ENCODE peak calls at places on chromosomes 1 and 21, in four cellular contexts. J is OCI-LY7, W is foreskin fibroblast, V is neural progenitor cell. E is an unnamed sample.

GRCh38 chr1:48105167-48105566 is 108.0 kb upstream of the TRABD2B start:
- DNase-seq in J (no peak), W (no peak), V (peak), E (no peak)

GRCh38 chr1:8238141-8239038 is 79.5 kb upstream of the SLC45A1 start:
- DNase-seq in J (no peak), W (peak), V (no peak), E (no peak)

GRCh38 chr1:57340361-57341192 is 83.3 kb downstream of the DAB1 start:
- DNase-seq in J (no peak), W (no peak), V (no peak), E (no peak)

GRCh38 chr21:15617968-15618367 is 111.8 kb upstream of the USP25 start:
- DNase-seq in J (no peak), W (no peak), V (peak), E (no peak)

GRCh38 chr1:213296558-213296957 is 245.5 kb downstream of the RPS6KC1 start:
- DNase-seq in J (no peak), W (peak), V (no peak), E (no peak)

GRCh38 chr1:1596493-1597274 is 3.3 kb downstream of the FNDC10 start:
- DNase-seq in J (no peak), W (no peak), V (no peak), E (no peak)

GRCh38 chr1:16413191-16413590 is 24.0 kb downstream of the SPATA21 start:
- DNase-seq in J (no peak), W (no peak), V (no peak), E (no peak)

GRCh38 chr1:67429011-67429527 is 1.1 kb downstream of the SERBP1 start:
- DNase-seq in J (peak), W (no peak), V (peak), E (peak)

GRCh38 chr1:42279055-42279454 is 56.0 kb downstream of the FOXJ3 start:
- DNase-seq in J (no peak), W (no peak), V (no peak), E (no peak)

GRCh38 chr1:223776075-223776814 is 63.9 kb downstream of the CAPN2 start:
- DNase-seq in J (no peak), W (peak), V (no peak), E (peak)

GRCh38 chr1:231636157-231636556 is 9.6 kb downstream of the DISC1 start:
- DNase-seq in J (no peak), W (peak), V (no peak), E (no peak)

GRCh38 chr1:160021376-160022074 is 10.3 kb downstream of the PIGM start:
- DNase-seq in J (no peak), W (no peak), V (no peak), E (no peak)

GRCh38 chr21:16250282-16250681 is 520.5 kb downstream of the USP25 start:
- DNase-seq in J (no peak), W (no peak), V (no peak), E (no peak)

GRCh38 chr1:209854196-209854595 is 26.4 kb downstream of the UTP25 start:
- DNase-seq in J (no peak), W (no peak), V (no peak), E (no peak)

GRCh38 chr1:155255243-155256100 is at the start of gene ENTREP3:
- DNase-seq in J (peak), W (peak), V (peak), E (peak)

GRCh38 chr1:154391086-154391770 is 13.9 kb upstream of the IL6R start:
- DNase-seq in J (no peak), W (no peak), V (no peak), E (no peak)

GRCh38 chr21:45241357-45241756 is 46.3 kb downstream of the POFUT2 start:
- DNase-seq in J (no peak), W (no peak), V (no peak), E (no peak)

GRCh38 chr21:42063578-42064521 is 7.3 kb upstream of the UMODL1 start:
- DNase-seq in J (peak), W (no peak), V (peak), E (peak)

GRCh38 chr1:153661111-153661708 is 2.7 kb downstream of the SNAPIN start:
- DNase-seq in J (no peak), W (no peak), V (peak), E (no peak)

GRCh38 chr1:205967555-205968335 is 24.5 kb upstream of the SLC26A9 start:
- DNase-seq in J (no peak), W (no peak), V (no peak), E (no peak)

GRCh38 chr1:56806804-56807203 is 12.4 kb downstream of the FYB2 start:
- DNase-seq in J (no peak), W (no peak), V (no peak), E (no peak)

GRCh38 chr1:14826172-14826636 is 227.7 kb downstream of the KAZN start:
- DNase-seq in J (no peak), W (peak), V (no peak), E (no peak)

GRCh38 chr1:230728710-230729392 is 14.9 kb upstream of the AGT start:
- DNase-seq in J (no peak), W (no peak), V (no peak), E (no peak)

GRCh38 chr1:180841460-180841859 is 71.2 kb upstream of the KIAA1614 start:
- DNase-seq in J (no peak), W (peak), V (no peak), E (no peak)

GRCh38 chr1:42035205-42035829 is 116.6 kb upstream of the HIVEP3 start:
- DNase-seq in J (peak), W (peak), V (peak), E (peak)

GRCh38 chr21:43934716-43935705 is 70.0 kb downstream of the AGPAT3 start:
- DNase-seq in J (no peak), W (no peak), V (no peak), E (no peak)

GRCh38 chr1:235411489-235412486 is 44.6 kb downstream of the TBCE start:
- DNase-seq in J (no peak), W (no peak), V (no peak), E (no peak)

GRCh38 chr1:66265268-66265667 is 268.7 kb upstream of the SGIP1 start:
- DNase-seq in J (no peak), W (no peak), V (no peak), E (no peak)

GRCh38 chr1:234607091-234608025 is 2.6 kb downstream of the IRF2BP2 start:
- DNase-seq in J (no peak), W (no peak), V (peak), E (peak)

GRCh38 chr1:47722909-47723580 is 274.1 kb downstream of the TRABD2B start:
- DNase-seq in J (no peak), W (no peak), V (no peak), E (no peak)

GRCh38 chr1:27137022-27137542 is 17.8 kb downstream of the SLC9A1 start:
- DNase-seq in J (peak), W (no peak), V (no peak), E (peak)

GRCh38 chr1:226763741-226764264 is 24.7 kb upstream of the ITPKB start:
- DNase-seq in J (peak), W (peak), V (no peak), E (peak)

GRCh38 chr1:59292557-59292956 is 4.3 kb upstream of the FGGY start:
- DNase-seq in J (no peak), W (peak), V (no peak), E (no peak)
- TF ChIP-seq CTCF in J (no peak), W (no peak), V (no peak), E (no peak)

DNA sequence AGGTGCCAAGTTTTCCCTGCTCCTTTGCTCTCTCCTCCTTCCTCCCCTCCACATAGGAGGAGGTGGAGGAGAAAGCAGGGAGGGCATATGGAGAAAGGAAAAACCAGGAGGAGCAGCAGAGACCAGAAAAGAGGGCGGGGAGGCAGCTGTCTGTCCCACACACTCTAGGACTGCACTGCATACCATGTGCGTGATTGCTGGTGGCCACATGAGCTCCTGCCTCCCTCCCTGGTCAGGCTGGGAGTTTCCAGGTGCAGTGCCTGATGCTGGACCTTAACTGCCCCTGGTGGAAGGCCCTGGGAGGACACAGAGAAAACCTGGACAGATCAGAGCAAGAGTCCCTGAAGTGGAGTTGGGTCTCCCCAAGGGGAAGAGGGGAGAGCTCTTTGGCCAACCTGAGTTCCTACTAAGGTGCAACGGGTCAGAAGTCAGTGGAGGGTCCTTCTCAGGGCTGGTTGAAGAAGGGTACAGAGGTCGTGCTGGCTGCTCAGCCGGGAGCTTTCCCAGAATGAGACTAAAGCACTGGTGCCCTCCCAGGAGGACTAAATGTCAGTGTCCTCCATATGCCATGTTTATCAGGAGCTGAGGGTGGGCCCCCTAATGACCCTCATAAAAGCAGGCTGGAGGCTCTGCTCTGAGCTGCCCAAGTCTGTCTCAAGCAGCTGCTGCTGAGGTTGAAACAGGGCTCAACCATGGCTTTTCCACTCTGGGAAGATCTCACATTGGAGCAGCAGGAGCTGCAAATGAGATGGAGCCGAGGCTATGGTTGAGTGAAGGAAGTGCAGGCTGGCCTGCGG is 3.5 kb upstream of the LGR6 start:
- DNase-seq in J (no peak), W (no peak), V (no peak), E (no peak)
- TF ChIP-seq CTCF in J (no peak), W (peak), V (peak), E (no peak)

DNA sequence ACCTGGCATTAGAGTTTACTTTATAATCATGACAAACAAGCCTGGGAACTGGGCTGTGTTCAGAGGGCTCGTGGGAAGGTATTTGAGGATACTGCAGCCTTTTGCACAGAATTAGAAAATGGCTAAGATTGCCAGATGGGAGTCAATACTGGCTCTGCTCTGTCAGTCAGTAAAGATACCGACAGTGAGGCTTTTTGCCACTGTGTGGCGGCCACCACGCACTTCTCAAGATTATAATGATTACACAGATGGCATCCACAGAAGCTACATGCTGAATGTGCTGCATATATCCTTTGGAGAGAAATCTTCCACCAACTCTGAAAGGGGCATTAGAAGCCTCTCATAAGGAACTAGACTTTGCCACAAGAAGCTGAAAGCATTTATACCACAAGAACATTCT is 213.4 kb upstream of the PTBP2 start:
- DNase-seq in J (no peak), W (no peak), V (no peak), E (no peak)
- TF ChIP-seq CTCF in J (no peak), W (no peak), V (no peak), E (no peak)

GRCh38 chr1:6512245-6512907 is 20.9 kb upstream of the PLEKHG5 start:
- DNase-seq in J (no peak), W (no peak), V (no peak), E (no peak)

GRCh38 chr1:6511056-6511455 is 19.6 kb upstream of the PLEKHG5 start:
- DNase-seq in J (no peak), W (no peak), V (no peak), E (no peak)

GRCh38 chr1:6512908-6513280 is 21.4 kb upstream of the PLEKHG5 start:
- DNase-seq in J (no peak), W (no peak), V (no peak), E (no peak)

GRCh38 chr1:6510493-6510892 is 19.0 kb upstream of the PLEKHG5 start:
- DNase-seq in J (no peak), W (no peak), V (no peak), E (no peak)

DNA sequence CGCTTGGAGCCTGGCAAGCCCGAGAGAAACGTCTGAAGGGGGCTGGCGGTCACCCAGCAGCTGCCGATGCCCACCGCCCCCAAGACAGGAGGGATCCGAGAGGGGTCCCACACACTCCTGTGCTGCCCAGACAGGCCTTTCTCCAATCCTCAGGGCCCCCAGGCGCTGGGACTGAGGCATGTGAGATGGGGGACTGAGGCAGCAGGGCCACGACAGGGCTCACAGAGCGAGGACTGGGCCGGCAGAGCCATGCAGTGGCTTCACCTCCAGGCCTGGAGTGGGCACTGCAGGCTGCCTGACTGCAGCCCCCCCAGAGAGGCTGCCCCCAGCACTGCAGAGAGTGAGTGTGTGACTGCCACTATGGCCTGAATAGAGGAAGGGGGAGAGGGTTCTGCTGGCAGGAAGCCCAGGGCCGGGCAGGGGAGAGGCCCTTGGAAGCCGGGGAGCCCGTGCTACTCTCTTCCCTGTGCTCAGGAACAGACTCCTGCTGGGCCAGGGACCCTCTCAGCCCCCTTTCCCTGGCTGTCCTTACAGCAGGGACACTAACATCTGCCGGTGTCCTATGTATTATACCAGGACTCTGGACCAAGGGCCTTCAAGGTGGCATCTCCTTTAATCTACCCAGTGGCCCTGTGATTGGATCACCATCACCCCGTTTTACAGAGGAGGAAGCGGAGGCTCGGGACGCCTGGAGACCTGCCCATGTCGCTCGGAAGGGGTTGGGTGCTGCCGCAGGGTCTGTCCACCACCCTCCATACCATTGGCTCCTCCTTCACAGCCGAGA is 20.2 kb upstream of the PLEKHG5 start:
- DNase-seq in J (no peak), W (no peak), V (no peak), E (no peak)
- TF ChIP-seq CTCF in J (no peak), W (no peak), V (no peak), E (no peak)

GRCh38 chr1:233238884-233239432 is 56.6 kb downstream of the PCNX2 start:
- DNase-seq in J (no peak), W (no peak), V (no peak), E (no peak)
- TF ChIP-seq CTCF in J (no peak), W (no peak), V (no peak), E (no peak)

GRCh38 chr1:168664069-168664834 is 64.8 kb downstream of the DPT start:
- DNase-seq in J (no peak), W (no peak), V (no peak), E (no peak)
- TF ChIP-seq CTCF in J (no peak), W (no peak), V (no peak), E (no peak)

DNA sequence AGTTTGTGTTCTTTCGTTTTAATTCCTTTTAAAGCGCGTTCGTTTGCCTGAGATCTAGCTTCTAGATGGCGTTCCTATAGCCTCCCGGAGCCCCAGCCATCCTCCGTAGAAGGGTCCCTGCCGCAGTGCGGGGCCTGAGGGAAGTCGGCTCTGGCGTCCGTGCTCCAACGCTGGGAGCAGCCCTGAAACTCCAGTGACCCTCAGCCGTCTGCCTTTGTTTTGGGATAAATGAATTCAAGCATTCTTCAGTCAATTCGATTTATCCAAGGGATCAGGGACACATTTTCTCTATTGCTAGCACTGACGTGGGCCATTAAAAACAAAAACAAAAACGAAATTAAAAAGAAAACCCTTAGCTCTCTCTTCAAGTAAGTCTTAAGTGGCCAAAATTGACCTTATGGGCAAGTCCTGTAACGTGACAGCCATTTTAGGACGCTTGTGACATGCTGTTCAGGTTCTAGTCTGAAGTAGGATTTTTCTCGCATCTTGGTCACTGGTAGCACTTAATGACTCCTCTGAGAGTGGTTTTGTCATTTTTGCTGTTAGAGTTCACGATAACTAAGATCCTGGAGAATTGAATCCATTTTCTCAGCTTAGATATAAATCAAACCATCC is 757 bp upstream of the HSPA13 start:
- DNase-seq in J (peak), W (peak), V (no peak), E (peak)
- TF ChIP-seq CTCF in J (peak), W (no peak), V (no peak), E (no peak)

DNA sequence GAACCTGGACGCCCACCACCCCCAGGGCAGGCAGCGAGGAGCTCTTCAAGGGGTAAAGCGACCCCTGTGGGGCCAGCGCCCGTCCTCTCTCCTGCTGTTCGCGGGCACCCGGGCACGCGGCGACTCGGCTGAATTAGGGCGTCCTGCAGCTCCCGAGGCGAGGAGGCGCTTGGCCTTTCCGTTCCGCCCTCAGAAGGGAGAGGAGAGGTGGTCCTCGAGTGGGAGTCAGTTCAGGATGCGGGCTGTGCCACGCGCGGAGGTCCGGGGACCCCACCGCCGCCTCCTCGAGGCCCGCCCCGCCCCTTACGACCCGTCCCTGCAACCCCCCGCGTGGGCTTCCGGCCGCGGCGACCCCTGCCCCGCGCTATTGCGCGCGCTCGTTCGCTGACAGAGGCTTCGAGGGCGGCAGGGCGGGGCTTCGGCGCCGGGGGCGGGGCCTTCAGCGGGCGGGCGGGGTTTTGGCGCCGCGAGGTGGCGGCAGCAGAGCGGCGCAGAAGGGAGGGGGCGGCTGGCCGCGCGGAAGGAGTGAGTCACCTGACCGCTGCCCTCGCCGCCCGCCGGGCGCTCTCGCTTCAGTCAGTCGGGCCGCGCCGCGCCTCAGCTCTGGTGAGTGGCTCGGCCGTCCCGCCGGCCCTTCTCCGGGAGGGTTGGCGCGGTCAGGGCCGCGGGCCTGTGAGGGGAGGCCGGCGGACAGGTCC is at the start of gene BACH1:
- DNase-seq in J (peak), W (peak), V (peak), E (peak)
- TF ChIP-seq CTCF in J (peak), W (peak), V (peak), E (peak)

DNA sequence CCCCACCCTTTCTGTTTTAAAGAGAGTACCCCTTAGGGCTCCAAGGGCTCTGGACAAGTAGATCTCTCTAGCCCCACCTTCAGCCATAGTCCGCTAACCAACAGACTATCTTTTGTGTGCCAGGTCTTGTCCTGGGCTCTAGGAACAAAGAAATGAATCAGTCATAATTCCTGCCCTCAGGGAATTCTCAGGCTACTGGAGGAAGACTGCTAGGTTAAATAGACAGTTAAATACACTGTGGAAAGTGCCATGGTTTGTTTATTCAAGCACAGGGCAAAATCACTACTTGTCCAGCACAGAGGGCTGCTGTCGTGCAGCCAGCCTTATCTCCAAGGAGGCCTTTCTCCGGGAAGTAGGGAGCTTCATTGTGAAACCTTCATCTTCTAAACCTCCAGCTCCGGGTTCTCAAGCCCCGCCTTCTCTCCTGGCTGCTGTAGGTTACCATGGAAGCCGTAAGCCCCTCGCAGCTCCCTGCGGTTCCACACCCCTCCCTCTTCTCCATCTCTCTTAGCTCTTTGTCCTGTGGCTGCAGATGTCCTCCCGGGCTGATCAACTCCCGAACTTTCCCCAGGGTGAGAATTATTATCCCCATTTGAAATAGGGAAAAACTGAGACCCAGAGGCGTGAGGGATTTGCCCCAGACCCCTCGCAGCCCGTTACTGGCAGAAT is 29.8 kb downstream of the SHISAL2A start:
- DNase-seq in J (no peak), W (peak), V (peak), E (no peak)
- TF ChIP-seq CTCF in J (no peak), W (no peak), V (peak), E (no peak)